ENCODE peak calls at places on chromosomes 2 and 18, in five cellular contexts. I is heart left ventricle; R is aorta; L is thoracic aorta; J is CD8-positive, alpha-beta T cell. N is an unnamed sample.
A peak's percentile ranks its signal among the peaks of the same experiment; 100 is the strongest.

GRCh38 chr2:220077488-220077887 is 450.1 kb downstream of the SLC4A3 start:
- DNase-seq in J (no peak), R (no peak), L (no peak), I (no peak), N (no peak)

GRCh38 chr2:24559714-24560113 is 68.7 kb downstream of the NCOA1 start:
- DNase-seq in I (no peak), L (no peak), R (no peak), J (no peak), N (no peak)

GRCh38 chr2:46180189-46180588 is 117.0 kb upstream of the EPAS1 start:
- DNase-seq in L (no peak), J (no peak), I (no peak), R (no peak), N (peak; percentile 0)

GRCh38 chr2:179239838-179240237 is 24.8 kb downstream of the SESTD1 start:
- DNase-seq in R (no peak), I (no peak), J (no peak), L (no peak), N (no peak)

GRCh38 chr2:205811387-205811786 is 129.1 kb downstream of the NRP2 start:
- DNase-seq in L (no peak), I (no peak), J (no peak), R (no peak), N (no peak)

GRCh38 chr2:213848631-213849030 is 562.2 kb upstream of the VWC2L start:
- DNase-seq in R (no peak), J (no peak), L (no peak), I (no peak), N (no peak)

GRCh38 chr2:119647440-119648169 is 31.4 kb upstream of the TMEM177 start:
- DNase-seq in I (no peak), J (no peak), L (peak; percentile 11), R (peak; percentile 79), N (no peak)

GRCh38 chr2:181440336-181440735 is 16.9 kb upstream of the ITGA4 start:
- DNase-seq in J (no peak), L (no peak), R (no peak), I (no peak), N (no peak)

GRCh38 chr2:73232471-73233153 is 427 bp downstream of the PRADC1 start:
- DNase-seq in J (no peak), R (no peak), I (no peak), L (no peak), N (peak; percentile 19)

GRCh38 chr18:37161491-37161890 is 332.6 kb downstream of the KIAA1328 start:
- DNase-seq in R (no peak), L (no peak), I (no peak), J (no peak), N (no peak)

GRCh38 chr2:29374823-29375222 is 259.6 kb downstream of the CLIP4 start:
- DNase-seq in L (no peak), J (no peak), R (no peak), I (no peak), N (no peak)

GRCh38 chr2:8677646-8678592 is 3.9 kb upstream of the ID2 start:
- DNase-seq in I (peak; percentile 73), R (peak; percentile 80), L (no peak), J (peak; percentile 56), N (peak; percentile 61)

GRCh38 chr2:122236152-122236892 is 480.9 kb downstream of the TSN start:
- DNase-seq in I (no peak), L (no peak), J (no peak), R (peak; percentile 79), N (peak; percentile 19)

GRCh38 chr2:174778479-174778962 is 14.2 kb upstream of the CHRNA1 start:
- DNase-seq in R (no peak), I (peak; percentile 70), L (no peak), J (peak; percentile 90), N (peak; percentile 40)

GRCh38 chr2:240139666-240140393 is 628 bp downstream of the OTOS start:
- DNase-seq in J (no peak), I (peak; percentile 42), L (no peak), R (peak; percentile 64), N (no peak)

GRCh38 chr2:64108842-64109241 is 35.4 kb downstream of the PELI1 start:
- DNase-seq in J (no peak), L (no peak), R (no peak), I (no peak), N (no peak)

GRCh38 chr18:36411745-36412168 is 114.2 kb downstream of the FHOD3 start:
- DNase-seq in L (no peak), R (no peak), J (no peak), I (no peak), N (no peak)

GRCh38 chr18:55337908-55338521 is 250.0 kb downstream of the TCF4 start:
- DNase-seq in L (no peak), I (peak; percentile 50), R (no peak), J (no peak), N (no peak)

GRCh38 chr2:77642339-77642738 is 120.2 kb upstream of the LRRTM4 start:
- DNase-seq in R (no peak), J (no peak), L (no peak), I (no peak), N (no peak)

GRCh38 chr18:49520661-49521145 is 33.7 kb upstream of the C18orf32 start:
- DNase-seq in R (no peak), I (no peak), L (no peak), J (no peak), N (no peak)

GRCh38 chr2:118495278-118495677 is 352.2 kb downstream of the EN1 start:
- DNase-seq in R (no peak), L (no peak), J (no peak), I (no peak), N (no peak)

GRCh38 chr2:17792515-17792914 is 23.7 kb upstream of the MSGN1 start:
- DNase-seq in L (no peak), I (no peak), J (no peak), R (no peak), N (no peak)

GRCh38 chr18:36186461-36187137 is 698 bp upstream of the MOCOS start:
- DNase-seq in L (no peak), J (no peak), R (peak; percentile 80), I (peak; percentile 66), N (peak; percentile 68)

GRCh38 chr2:40230717-40231300 is 221.1 kb downstream of the SLC8A1 start:
- DNase-seq in R (no peak), I (no peak), J (no peak), L (no peak), N (no peak)

GRCh38 chr2:196983934-196984333 is 57.4 kb upstream of the PGAP1 start:
- DNase-seq in R (no peak), I (no peak), J (no peak), L (no peak), N (no peak)

GRCh38 chr18:45639424-45639823 is 24.1 kb downstream of the SLC14A2 start:
- DNase-seq in L (no peak), J (no peak), R (no peak), I (no peak), N (no peak)

GRCh38 chr18:31687529-31687928 is 3.1 kb upstream of the B4GALT6 start:
- DNase-seq in L (no peak), I (no peak), J (no peak), R (no peak), N (no peak)

GRCh38 chr2:85754313-85755095 is 713 bp downstream of the ATOH8 start:
- DNase-seq in L (no peak), J (peak; percentile 35), R (peak; percentile 83), I (peak; percentile 75), N (no peak)

GRCh38 chr2:66581461-66582363 is 146.8 kb downstream of the MEIS1 start:
- DNase-seq in J (no peak), I (no peak), L (no peak), R (peak; percentile 74), N (peak; percentile 61)

GRCh38 chr2:61811821-61812220 is 42.0 kb downstream of the FAM161A start:
- DNase-seq in I (no peak), L (no peak), J (no peak), R (no peak), N (no peak)

GRCh38 chr2:18297536-18298058 is 262.9 kb downstream of the RDH14 start:
- DNase-seq in L (no peak), J (no peak), I (no peak), R (no peak), N (no peak)

GRCh38 chr2:190941571-190941970 is 61.0 kb downstream of the GLS start:
- DNase-seq in J (no peak), L (no peak), R (no peak), I (no peak), N (no peak)

GRCh38 chr2:128781166-128781887 is 462.7 kb upstream of the HS6ST1 start:
- DNase-seq in L (no peak), J (no peak), I (no peak), R (no peak), N (no peak)

GRCh38 chr2:9739508-9739907 is 103.8 kb upstream of the TAF1B start:
- DNase-seq in L (no peak), R (peak; percentile 89), I (peak; percentile 90), J (peak; percentile 61), N (peak; percentile 62)

GRCh38 chr18:13136056-13136688 is 82.4 kb upstream of the LDLRAD4 start:
- DNase-seq in I (no peak), L (no peak), J (peak; percentile 83), R (no peak), N (no peak)

GRCh38 chr18:6156446-6156845 is 258.3 kb downstream of the L3MBTL4 start:
- DNase-seq in J (no peak), R (no peak), L (no peak), I (no peak), N (no peak)

DNA sequence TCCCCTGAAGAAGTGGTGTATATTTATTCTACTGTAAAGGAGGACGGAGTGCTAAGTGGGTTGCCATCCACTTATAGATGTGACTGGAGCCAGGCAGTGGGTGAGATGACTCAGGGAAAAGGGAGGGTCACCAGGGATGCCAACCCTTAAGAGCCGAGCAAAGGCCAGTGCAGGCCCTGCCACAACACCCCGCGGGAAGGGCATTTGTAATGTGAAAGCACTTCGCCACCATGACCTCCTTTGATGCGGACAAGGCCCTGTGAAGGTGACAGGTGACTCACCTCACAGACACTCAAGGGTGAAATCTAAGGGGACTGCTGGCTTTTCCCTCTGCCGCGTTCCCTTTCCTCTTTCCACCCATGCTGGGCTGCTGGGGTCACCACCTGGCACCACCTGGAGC is 50.2 kb upstream of the MRPL33 start:
- DNase-seq in J (no peak), R (no peak), I (no peak), L (no peak), N (peak; percentile 73)
- H3K27ac ChIP-seq in J (no peak overlapping the region), R (peak overlapping the region; percentile 66), I (peak overlapping the region; percentile 78), L (peak overlapping the region; percentile 98), N (peak overlapping the region; percentile 58)

GRCh38 chr2:226174390-226174789 is 625.2 kb downstream of the IRS1 start:
- DNase-seq in R (no peak), J (no peak), I (no peak), L (no peak), N (no peak)
- H3K9me3 ChIP-seq in R (peaks cover 4% of the 10 kb centered on the region), J (no peaks in the 10 kb centered on the region), I (no peaks in the 10 kb centered on the region), L (no peaks in the 10 kb centered on the region), N (no peaks in the 10 kb centered on the region)

GRCh38 chr2:25672500-25673169 is 742 bp downstream of the DTNB start:
- DNase-seq in I (peak; percentile 75), L (no peak), J (peak; percentile 77), R (peak; percentile 84), N (peak; percentile 47)
- H3K27ac ChIP-seq in I (peak overlapping the region; percentile 76), L (peak overlapping the region; percentile 89), J (peak overlapping the region; percentile 62), R (peak overlapping the region; percentile 25), N (peak overlapping the region; percentile 83)

GRCh38 chr18:9297007-9297393 is 37.6 kb upstream of the TWSG1 start:
- DNase-seq in R (no peak), J (no peak), I (no peak), L (no peak), N (no peak)
- H3K9me3 ChIP-seq in R (peaks cover 9% of the 10 kb centered on the region), J (peaks cover 5% of the 10 kb centered on the region), I (no peaks in the 10 kb centered on the region), L (peaks cover 9% of the 10 kb centered on the region), N (no peaks in the 10 kb centered on the region)

N was measured in adrenal gland.